ENCODE peak calls at places on chromosomes 2 and 18, in six cellular contexts. One of them, this sample, is unnamed.

GRCh38 chr2:21800356-21800755 is 676.6 kb downstream of the TDRD15 start:
- DNase-seq in NB4: no peak
- DNase-seq in K562: no peak
- DNase-seq in IMR-90: peak
- DNase-seq in ovary: no peak
- DNase-seq in right lobe of liver: no peak
- DNase-seq in this sample: no peak

GRCh38 chr18:13145636-13146190 is 72.8 kb upstream of the LDLRAD4 start:
- DNase-seq in NB4: peak
- DNase-seq in right lobe of liver: no peak
- DNase-seq in K562: no peak
- DNase-seq in ovary: no peak
- DNase-seq in IMR-90: no peak
- DNase-seq in this sample: no peak

GRCh38 chr2:15173506-15173905 is 387.6 kb downstream of the NBAS start:
- DNase-seq in right lobe of liver: no peak
- DNase-seq in NB4: no peak
- DNase-seq in IMR-90: no peak
- DNase-seq in ovary: no peak
- DNase-seq in K562: no peak
- DNase-seq in this sample: no peak

GRCh38 chr2:64165696-64166095 is 21.5 kb upstream of the PELI1 start:
- DNase-seq in K562: no peak
- DNase-seq in IMR-90: peak
- DNase-seq in NB4: no peak
- DNase-seq in right lobe of liver: no peak
- DNase-seq in ovary: no peak
- DNase-seq in this sample: no peak

GRCh38 chr18:62510744-62511143 is 12.1 kb upstream of the ZCCHC2 start:
- DNase-seq in ovary: no peak
- DNase-seq in NB4: no peak
- DNase-seq in right lobe of liver: no peak
- DNase-seq in IMR-90: no peak
- DNase-seq in K562: no peak
- DNase-seq in this sample: peak

GRCh38 chr18:2905802-2906521 is 59.2 kb downstream of the EMILIN2 start:
- DNase-seq in ovary: peak
- DNase-seq in IMR-90: no peak
- DNase-seq in K562: no peak
- DNase-seq in right lobe of liver: peak
- DNase-seq in NB4: peak
- DNase-seq in this sample: no peak

GRCh38 chr2:195498176-195498575 is 158.8 kb upstream of the SLC39A10 start:
- DNase-seq in K562: no peak
- DNase-seq in NB4: peak
- DNase-seq in IMR-90: peak
- DNase-seq in ovary: no peak
- DNase-seq in right lobe of liver: peak
- DNase-seq in this sample: no peak

GRCh38 chr2:205218056-205218455 is 464.2 kb upstream of the NRP2 start:
- DNase-seq in K562: no peak
- DNase-seq in NB4: no peak
- DNase-seq in IMR-90: peak
- DNase-seq in ovary: no peak
- DNase-seq in right lobe of liver: no peak
- DNase-seq in this sample: no peak

GRCh38 chr2:239307921-239308620 is 92.7 kb downstream of the HDAC4 start:
- DNase-seq in ovary: peak
- DNase-seq in IMR-90: no peak
- DNase-seq in K562: no peak
- DNase-seq in right lobe of liver: peak
- DNase-seq in NB4: peak
- DNase-seq in this sample: no peak

GRCh38 chr2:119259296-119259860 is 35.7 kb downstream of the STEAP3 start:
- DNase-seq in IMR-90: no peak
- DNase-seq in NB4: no peak
- DNase-seq in right lobe of liver: no peak
- DNase-seq in ovary: no peak
- DNase-seq in K562: no peak
- DNase-seq in this sample: no peak

DNA sequence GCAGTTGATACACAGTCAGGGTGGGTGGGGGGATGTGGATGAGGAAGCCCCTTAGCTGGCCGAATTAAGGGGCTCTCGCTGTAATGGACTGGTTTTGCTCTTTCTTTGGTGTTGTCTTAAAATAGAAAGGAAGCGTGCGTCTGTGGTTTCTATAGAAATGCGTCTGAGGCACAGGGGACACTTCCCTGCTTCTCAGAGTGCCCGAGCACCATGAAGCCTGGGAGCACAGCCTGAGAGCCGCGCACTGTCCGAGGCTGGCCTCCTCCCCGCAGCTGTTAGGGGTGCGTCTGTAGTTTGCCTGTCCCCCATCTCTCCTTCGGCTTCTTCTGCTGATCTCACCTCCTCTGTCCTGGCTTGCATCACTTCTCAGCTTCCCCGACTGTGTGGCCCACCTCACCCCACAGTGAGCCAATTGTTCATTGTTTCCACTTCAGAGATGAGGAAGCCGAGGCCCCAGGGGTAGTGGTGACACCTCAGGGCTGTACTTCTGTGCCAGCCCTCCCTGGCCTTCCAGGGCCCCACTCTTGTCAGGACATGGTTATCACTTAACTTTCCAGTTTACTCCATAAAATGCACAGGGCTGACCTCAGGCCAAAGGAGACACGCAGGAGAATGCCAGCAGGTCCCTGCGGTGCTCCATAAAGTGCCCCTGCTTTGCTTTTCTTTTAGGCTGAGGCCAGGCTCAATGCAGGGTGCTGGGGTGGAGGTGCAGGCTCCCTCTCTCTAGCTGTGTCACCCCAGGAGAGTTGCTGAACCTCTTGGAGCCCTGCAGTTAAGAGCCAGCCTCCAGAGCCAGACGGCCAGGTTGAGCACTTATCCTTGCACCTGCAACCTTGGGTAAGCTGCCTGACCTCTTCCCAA is 210.6 kb downstream of the SEPTIN10 start:
- DNase-seq in K562: no peak
- DNase-seq in right lobe of liver: no peak
- DNase-seq in IMR-90: no peak
- DNase-seq in NB4: peak
- DNase-seq in ovary: no peak
- DNase-seq in this sample: no peak
- TF ChIP-seq POLR2A in K562: no peak
- TF ChIP-seq POLR2A in right lobe of liver: no peak
- TF ChIP-seq POLR2A in IMR-90: no peak
- TF ChIP-seq POLR2A in NB4: no peak
- TF ChIP-seq POLR2A in ovary: no peak
- TF ChIP-seq POLR2A in this sample: no peak

DNA sequence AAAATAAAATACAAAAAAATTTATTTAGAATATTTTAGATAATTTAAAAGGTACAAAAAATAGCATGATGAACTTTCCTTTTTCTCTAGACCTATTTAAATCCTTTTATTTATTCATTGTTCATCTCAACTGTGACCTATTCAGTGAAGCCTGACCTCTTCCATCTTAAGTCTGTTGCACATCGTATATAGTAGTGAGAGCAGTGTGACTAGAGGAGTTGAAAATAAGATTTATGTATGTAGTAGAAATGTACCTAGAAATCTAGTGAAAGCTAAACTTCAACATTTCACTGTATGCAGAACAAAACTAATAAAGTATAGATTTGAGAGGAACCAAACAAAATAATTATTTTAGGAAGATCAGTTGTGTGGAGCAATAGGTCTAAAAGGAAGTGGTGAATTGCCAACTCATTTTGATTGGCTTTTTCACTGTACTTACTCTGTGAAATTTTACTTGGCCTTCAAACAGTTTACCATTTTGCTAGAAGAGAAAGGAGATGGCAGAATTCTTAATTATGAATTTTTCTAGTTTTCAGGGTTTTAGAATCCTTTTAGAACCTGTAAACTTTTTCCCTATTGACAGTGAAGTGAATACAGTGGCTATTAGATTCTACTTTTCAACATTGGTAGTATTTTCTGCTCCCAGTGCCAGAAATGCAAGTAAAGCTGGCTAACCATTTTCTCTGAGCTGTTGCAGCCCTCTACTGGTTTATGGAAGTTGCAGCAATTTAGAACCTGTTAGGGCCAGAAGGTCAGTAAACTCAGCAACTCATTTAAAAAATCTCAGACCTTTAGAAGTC is 11.1 kb downstream of the ANKRD12 start:
- DNase-seq in IMR-90: peak
- DNase-seq in right lobe of liver: no peak
- DNase-seq in ovary: no peak
- DNase-seq in NB4: peak
- DNase-seq in K562: peak
- DNase-seq in this sample: no peak
- H3K4me3 ChIP-seq in IMR-90: no peak
- H3K4me3 ChIP-seq in right lobe of liver: no peak
- H3K4me3 ChIP-seq in ovary: no peak
- H3K4me3 ChIP-seq in NB4: peak
- H3K4me3 ChIP-seq in K562: no peak
- H3K4me3 ChIP-seq in this sample: no peak

DNA sequence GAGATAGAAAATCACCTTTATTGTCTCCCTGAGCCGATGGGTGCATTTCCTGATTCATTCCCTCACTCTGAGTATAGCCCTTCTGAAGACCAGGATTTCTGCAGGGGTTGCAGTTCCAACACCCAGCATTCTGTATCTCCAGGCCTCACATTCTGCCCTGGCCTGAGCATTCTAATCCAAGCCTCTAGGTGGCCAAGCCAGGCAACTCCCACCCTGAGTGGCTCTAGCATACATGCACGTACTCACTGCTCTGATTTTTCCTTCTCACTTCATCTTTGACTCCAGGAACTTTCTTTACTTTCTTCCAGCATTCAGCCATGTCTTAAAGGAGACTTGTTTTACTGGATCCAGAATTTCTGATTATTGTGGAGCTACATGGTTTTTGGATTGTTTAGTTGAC is 100.7 kb upstream of the STK39 start:
- DNase-seq in NB4: peak
- DNase-seq in K562: peak
- DNase-seq in ovary: peak
- DNase-seq in right lobe of liver: no peak
- DNase-seq in IMR-90: peak
- DNase-seq in this sample: no peak
- TF ChIP-seq CTCF in NB4: peak
- TF ChIP-seq CTCF in K562: peak
- TF ChIP-seq CTCF in ovary: no peak
- TF ChIP-seq CTCF in right lobe of liver: peak
- TF ChIP-seq CTCF in IMR-90: peak
- TF ChIP-seq CTCF in this sample: no peak

GRCh38 chr2:237198144-237198900 is 112.6 kb downstream of the COPS8 start:
- DNase-seq in IMR-90: peak
- DNase-seq in K562: no peak
- DNase-seq in NB4: no peak
- DNase-seq in ovary: no peak
- DNase-seq in right lobe of liver: no peak
- DNase-seq in this sample: peak

GRCh38 chr2:237199082-237199481 is 113.4 kb downstream of the COPS8 start:
- DNase-seq in ovary: no peak
- DNase-seq in NB4: no peak
- DNase-seq in IMR-90: peak
- DNase-seq in K562: no peak
- DNase-seq in right lobe of liver: no peak
- DNase-seq in this sample: no peak

GRCh38 chr2:237200462-237200861 is 114.8 kb downstream of the COPS8 start:
- DNase-seq in NB4: no peak
- DNase-seq in ovary: peak
- DNase-seq in right lobe of liver: no peak
- DNase-seq in K562: no peak
- DNase-seq in IMR-90: no peak
- DNase-seq in this sample: no peak

GRCh38 chr2:237201461-237202287 is 116.0 kb downstream of the COPS8 start:
- DNase-seq in K562: peak
- DNase-seq in ovary: peak
- DNase-seq in NB4: peak
- DNase-seq in right lobe of liver: no peak
- DNase-seq in IMR-90: peak
- DNase-seq in this sample: no peak

DNA sequence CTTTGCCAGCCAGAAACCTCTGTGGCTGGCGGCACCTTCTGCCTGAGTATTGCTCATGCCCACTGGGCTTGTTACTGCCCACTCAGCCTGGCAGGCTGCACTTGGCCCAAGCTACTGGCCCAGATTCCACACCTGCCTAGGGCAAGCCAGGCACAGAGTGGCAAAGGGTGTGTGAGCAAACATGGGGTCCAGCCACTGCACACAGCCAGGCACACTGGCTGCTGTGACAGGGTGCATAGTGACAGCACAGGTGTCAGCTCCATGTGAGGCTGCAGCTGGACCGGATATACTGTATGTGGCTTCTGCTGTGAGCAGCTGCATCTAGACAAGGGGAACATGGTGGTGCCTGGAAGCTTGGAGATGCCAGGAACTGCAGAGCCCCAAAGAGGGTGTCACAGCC is 113.9 kb downstream of the COPS8 start:
- DNase-seq in IMR-90: no peak
- DNase-seq in NB4: no peak
- DNase-seq in K562: no peak
- DNase-seq in ovary: peak
- DNase-seq in right lobe of liver: no peak
- DNase-seq in this sample: peak
- TF ChIP-seq POLR2A in IMR-90: peak
- TF ChIP-seq POLR2A in NB4: no peak
- TF ChIP-seq POLR2A in K562: no peak
- TF ChIP-seq POLR2A in ovary: no peak
- TF ChIP-seq POLR2A in right lobe of liver: no peak
- TF ChIP-seq POLR2A in this sample: no peak

DNA sequence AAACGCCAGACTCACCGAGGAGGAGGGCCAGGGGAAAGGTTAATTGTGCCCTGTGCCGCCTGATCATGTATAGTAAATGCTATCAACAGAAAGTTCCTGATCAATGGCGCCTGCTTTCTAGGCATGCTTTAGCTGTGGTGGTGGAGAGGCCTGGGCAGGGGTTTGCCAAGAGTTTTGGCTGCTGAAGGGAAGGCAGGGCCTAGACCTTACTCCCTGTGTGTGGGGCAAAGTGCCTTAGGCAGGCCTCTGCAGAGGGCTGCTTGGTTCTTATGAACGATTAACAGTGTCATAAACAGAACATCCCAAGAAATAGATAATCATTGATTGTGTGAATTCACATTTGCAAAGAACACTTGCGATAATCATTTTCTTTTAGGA is 6.3 kb downstream of the TSHZ1 start:
- DNase-seq in ovary: no peak
- DNase-seq in NB4: no peak
- DNase-seq in K562: no peak
- DNase-seq in IMR-90: no peak
- DNase-seq in right lobe of liver: no peak
- DNase-seq in this sample: peak
- H3K4me3 ChIP-seq in ovary: no peak
- H3K4me3 ChIP-seq in NB4: no peak
- H3K4me3 ChIP-seq in K562: no peak
- H3K4me3 ChIP-seq in IMR-90: no peak
- H3K4me3 ChIP-seq in right lobe of liver: no peak
- H3K4me3 ChIP-seq in this sample: no peak